ENCODE peak calls at places on chromosomes 12 and 14, in four cellular contexts. One of them, this sample, is unnamed.

GRCh38 chr12:9798008-9798619 is 29.2 kb upstream of the KLRF1 start:
- DNase-seq in A549: peak
- DNase-seq in breast epithelium: peak
- DNase-seq in uterus: no peak
- DNase-seq in this sample: peak

GRCh38 chr14:53228966-53229365 is 75.8 kb upstream of the DDHD1 start:
- DNase-seq in A549: no peak
- DNase-seq in breast epithelium: no peak
- DNase-seq in uterus: no peak
- DNase-seq in this sample: no peak

GRCh38 chr14:104224516-104225281 is 86.3 kb downstream of the KIF26A start:
- DNase-seq in A549: peak
- DNase-seq in breast epithelium: no peak
- DNase-seq in uterus: no peak
- DNase-seq in this sample: peak

GRCh38 chr14:52352546-52352945 is 38.4 kb downstream of the PTGER2 start:
- DNase-seq in A549: peak
- DNase-seq in breast epithelium: no peak
- DNase-seq in uterus: no peak
- DNase-seq in this sample: no peak

GRCh38 chr12:57605308-57606015 is 838 bp downstream of the DTX3 start:
- DNase-seq in A549: no peak
- DNase-seq in breast epithelium: peak
- DNase-seq in uterus: no peak
- DNase-seq in this sample: no peak

GRCh38 chr14:91879196-91879595 is 11.9 kb upstream of the TC2N start:
- DNase-seq in A549: no peak
- DNase-seq in breast epithelium: peak
- DNase-seq in uterus: no peak
- DNase-seq in this sample: no peak

GRCh38 chr12:65742481-65742971 is 81.8 kb upstream of the HMGA2 start:
- DNase-seq in A549: no peak
- DNase-seq in breast epithelium: no peak
- DNase-seq in uterus: peak
- DNase-seq in this sample: no peak

GRCh38 chr14:102016420-102017090 is 52.2 kb downstream of the DYNC1H1 start:
- DNase-seq in A549: no peak
- DNase-seq in breast epithelium: no peak
- DNase-seq in uterus: no peak
- DNase-seq in this sample: no peak

GRCh38 chr12:112111931-112112330 is 3.3 kb upstream of the NAA25 start:
- DNase-seq in A549: peak
- DNase-seq in breast epithelium: peak
- DNase-seq in uterus: no peak
- DNase-seq in this sample: no peak

GRCh38 chr14:99521176-99522024 is 40.2 kb downstream of the CCNK start:
- DNase-seq in A549: no peak
- DNase-seq in breast epithelium: no peak
- DNase-seq in uterus: no peak
- DNase-seq in this sample: no peak

GRCh38 chr14:102872020-102872419 is 50.4 kb upstream of the AMN start:
- DNase-seq in A549: no peak
- DNase-seq in breast epithelium: no peak
- DNase-seq in uterus: no peak
- DNase-seq in this sample: no peak

GRCh38 chr12:26627335-26627734 is 205.7 kb downstream of the ITPR2 start:
- DNase-seq in A549: no peak
- DNase-seq in breast epithelium: no peak
- DNase-seq in uterus: no peak
- DNase-seq in this sample: no peak

GRCh38 chr14:106141242-106142220 is 615.1 kb downstream of the TMEM121 start:
- DNase-seq in A549: peak
- DNase-seq in breast epithelium: no peak
- DNase-seq in uterus: no peak
- DNase-seq in this sample: peak

GRCh38 chr12:10084733-10085132 is 14.1 kb downstream of the CLEC1A start:
- DNase-seq in A549: no peak
- DNase-seq in breast epithelium: no peak
- DNase-seq in uterus: no peak
- DNase-seq in this sample: no peak

GRCh38 chr14:88289996-88290395 is 33.1 kb downstream of the KCNK10 start:
- DNase-seq in A549: no peak
- DNase-seq in breast epithelium: no peak
- DNase-seq in uterus: no peak
- DNase-seq in this sample: no peak

GRCh38 chr12:94783862-94784261 is 133.5 kb upstream of the TMCC3 start:
- DNase-seq in A549: no peak
- DNase-seq in breast epithelium: no peak
- DNase-seq in uterus: no peak
- DNase-seq in this sample: no peak

GRCh38 chr12:123106640-123107359 is 44.1 kb downstream of the PITPNM2 start:
- DNase-seq in A549: peak
- DNase-seq in breast epithelium: no peak
- DNase-seq in uterus: no peak
- DNase-seq in this sample: no peak
- TF ChIP-seq POLR2A in A549: no peak
- TF ChIP-seq POLR2A in breast epithelium: no peak
- TF ChIP-seq POLR2A in uterus: no peak
- TF ChIP-seq POLR2A in this sample: no peak

GRCh38 chr12:55829967-55830600 is 697 bp upstream of the DNAJC14 start:
- DNase-seq in A549: peak
- DNase-seq in breast epithelium: no peak
- DNase-seq in uterus: peak
- DNase-seq in this sample: peak
- TF ChIP-seq POLR2A in A549: peak
- TF ChIP-seq POLR2A in breast epithelium: no peak
- TF ChIP-seq POLR2A in uterus: no peak
- TF ChIP-seq POLR2A in this sample: no peak

GRCh38 chr12:124828264-124829007 is 35.2 kb downstream of the SCARB1 start:
- DNase-seq in A549: peak
- DNase-seq in breast epithelium: peak
- DNase-seq in uterus: no peak
- DNase-seq in this sample: no peak

GRCh38 chr12:124829708-124830304 is 33.9 kb downstream of the SCARB1 start:
- DNase-seq in A549: peak
- DNase-seq in breast epithelium: no peak
- DNase-seq in uterus: no peak
- DNase-seq in this sample: no peak

GRCh38 chr12:124827588-124828184 is 36.0 kb downstream of the SCARB1 start:
- DNase-seq in A549: peak
- DNase-seq in breast epithelium: no peak
- DNase-seq in uterus: no peak
- DNase-seq in this sample: no peak

GRCh38 chr12:124830306-124830705 is 33.4 kb downstream of the SCARB1 start:
- DNase-seq in A549: no peak
- DNase-seq in breast epithelium: no peak
- DNase-seq in uterus: no peak
- DNase-seq in this sample: no peak

DNA sequence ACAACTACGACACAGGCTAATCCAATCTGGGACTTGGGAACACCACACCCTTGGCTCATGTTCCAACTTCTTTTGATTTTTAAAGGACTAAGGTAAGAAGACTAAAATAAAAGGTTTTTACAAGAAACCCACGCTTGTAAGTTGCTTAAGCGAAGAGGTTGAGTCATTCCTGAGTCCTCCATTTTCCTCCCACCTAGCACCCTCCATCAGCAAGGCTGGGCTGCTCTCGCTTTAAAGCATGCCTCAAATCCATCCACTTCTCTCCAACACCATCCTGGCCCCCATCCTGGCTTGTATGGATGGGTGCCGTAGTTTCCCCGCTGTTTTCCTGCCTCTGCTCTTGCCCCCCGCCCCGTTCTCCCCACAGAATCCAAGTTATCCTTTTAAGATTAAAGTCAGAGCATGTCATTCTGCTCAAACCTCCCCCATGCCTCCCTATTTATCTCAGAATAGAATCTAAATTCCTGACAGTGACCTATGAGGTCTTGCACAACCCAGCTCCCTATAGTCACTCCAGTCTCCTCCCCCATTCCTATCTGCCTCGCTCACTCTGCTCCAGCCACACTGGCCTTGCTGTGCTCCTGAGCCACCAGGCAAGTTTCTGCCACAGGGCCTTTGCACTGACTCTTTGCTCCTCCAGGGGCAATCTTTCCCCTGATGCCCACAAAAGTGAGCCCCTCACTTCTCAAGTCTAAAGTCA is 34.5 kb downstream of the SCARB1 start:
- DNase-seq in A549: peak
- DNase-seq in breast epithelium: no peak
- DNase-seq in uterus: no peak
- DNase-seq in this sample: no peak
- TF ChIP-seq POLR2A in A549: no peak
- TF ChIP-seq POLR2A in breast epithelium: no peak
- TF ChIP-seq POLR2A in uterus: no peak
- TF ChIP-seq POLR2A in this sample: no peak

DNA sequence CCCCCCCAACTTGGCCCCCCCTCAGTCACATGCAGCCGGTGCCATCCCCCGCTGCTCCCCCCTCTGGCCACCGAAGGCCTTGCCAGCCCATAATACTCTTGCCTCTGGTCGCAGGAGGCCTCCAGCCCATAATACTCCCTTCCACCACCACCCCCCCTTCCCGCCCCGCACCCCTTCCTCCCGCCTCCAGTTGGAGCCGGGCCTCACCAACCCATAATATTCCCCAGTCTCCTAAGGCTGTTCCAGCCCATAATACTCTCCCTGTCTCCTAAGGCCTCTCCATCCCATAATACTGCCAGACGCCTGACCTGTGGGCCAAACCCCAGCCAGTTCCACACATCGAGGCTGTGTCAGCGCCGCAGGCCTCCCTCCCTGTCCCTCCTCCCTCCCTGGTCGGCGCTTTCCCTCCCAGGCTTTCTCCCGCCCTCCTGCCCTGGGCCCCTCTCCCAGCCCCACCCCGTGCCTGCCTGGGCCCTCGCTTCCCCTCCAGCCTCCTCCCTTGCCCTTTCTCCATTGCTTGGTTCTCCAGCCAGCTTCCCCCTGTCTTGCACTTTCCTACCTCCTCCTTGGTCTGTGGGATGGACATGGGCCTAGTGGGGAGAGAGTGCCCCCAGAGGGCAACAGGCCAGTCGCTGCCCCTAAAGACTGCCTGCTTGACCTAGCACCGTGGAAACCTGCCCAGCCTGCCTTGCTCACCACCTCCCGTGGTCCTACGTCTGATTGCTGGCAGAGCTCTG is 6.8 kb upstream of the CHD4 start:
- DNase-seq in A549: peak
- DNase-seq in breast epithelium: peak
- DNase-seq in uterus: peak
- DNase-seq in this sample: peak
- TF ChIP-seq POLR2A in A549: no peak
- TF ChIP-seq POLR2A in breast epithelium: no peak
- TF ChIP-seq POLR2A in uterus: peak
- TF ChIP-seq POLR2A in this sample: no peak